ENCODE peak calls at places on chromosomes 1 and 21, in nine cellular contexts. R, C, A, J, L, B, N, D and V are unnamed samples.

GRCh38 chr1:117655220-117655577 is 49.4 kb downstream of the TENT5C start:
- DNase-seq in D (no peak), C (no peak), R (no peak), B (no peak), N (peak), A (no peak), L (peak), J (no peak), V (no peak)

GRCh38 chr1:55064861-55065263 is 25.5 kb downstream of the PCSK9 start:
- DNase-seq in R (peak), C (no peak), J (no peak), N (peak), D (no peak), B (no peak), A (no peak), L (peak), V (peak)

GRCh38 chr1:244054924-244055263 is 3.8 kb downstream of the ZBTB18 start:
- DNase-seq in A (no peak), J (no peak), R (no peak), L (no peak), D (no peak), B (no peak), N (no peak), C (no peak), V (no peak)

GRCh38 chr1:205515781-205516253 is 11.3 kb downstream of the CDK18 start:
- DNase-seq in D (no peak), N (no peak), A (no peak), C (peak), J (peak), B (no peak), R (no peak), L (no peak), V (no peak)

GRCh38 chr21:37341254-37341960 is 25.2 kb upstream of the DYRK1A start:
- DNase-seq in B (no peak), L (peak), C (peak), N (no peak), D (peak), J (no peak), A (no peak), R (peak), V (no peak)

GRCh38 chr21:17802568-17802967 is 16.6 kb downstream of the C21orf91 start:
- DNase-seq in B (no peak), N (no peak), L (peak), R (peak), A (no peak), D (peak), J (no peak), C (no peak), V (peak)

GRCh38 chr1:70024272-70024671 is 181.1 kb downstream of the LRRC40 start:
- DNase-seq in B (no peak), L (no peak), C (no peak), A (no peak), R (no peak), J (no peak), D (no peak), N (no peak), V (no peak)

GRCh38 chr1:113858418-113858817 is 13.1 kb downstream of the PTPN22 start:
- DNase-seq in C (no peak), R (no peak), L (no peak), J (no peak), A (no peak), B (no peak), D (no peak), N (no peak), V (no peak)

GRCh38 chr21:37153935-37154350 is 80.9 kb downstream of the TTC3 start:
- DNase-seq in L (no peak), R (peak), A (no peak), B (no peak), C (no peak), D (no peak), J (peak), N (peak), V (no peak)

GRCh38 chr1:86788300-86789206 is 84.2 kb downstream of the SH3GLB1 start:
- DNase-seq in L (peak), N (no peak), B (no peak), C (no peak), R (peak), A (peak), J (no peak), D (no peak), V (peak)

GRCh38 chr1:164608651-164609057 is 49.7 kb downstream of the PBX1 start:
- DNase-seq in L (peak), C (no peak), B (no peak), D (no peak), J (no peak), A (no peak), N (no peak), R (no peak), V (no peak)

GRCh38 chr1:32869844-32870614 is 683 bp downstream of the FNDC5 start:
- DNase-seq in N (no peak), D (no peak), A (no peak), J (peak), B (no peak), L (no peak), C (no peak), R (no peak), V (no peak)

GRCh38 chr1:183226963-183227362 is 40.9 kb downstream of the LAMC2 start:
- DNase-seq in A (no peak), L (no peak), J (no peak), N (no peak), C (no peak), D (no peak), B (no peak), R (peak), V (no peak)

GRCh38 chr1:232853994-232854532 is 48.8 kb downstream of the MAP10 start:
- DNase-seq in L (peak), A (no peak), D (peak), J (no peak), N (no peak), R (peak), B (no peak), C (no peak), V (peak)

GRCh38 chr1:30191154-30191702 is 532.2 kb downstream of the MATN1 start:
- DNase-seq in A (peak), D (peak), L (peak), N (no peak), J (no peak), C (peak), B (no peak), R (peak), V (peak)

GRCh38 chr1:152107984-152108898 is 7.0 kb downstream of the TCHH start:
- DNase-seq in J (peak), C (no peak), L (peak), N (no peak), B (no peak), D (no peak), A (no peak), R (no peak), V (no peak)

GRCh38 chr1:182527680-182528079 is 61.4 kb downstream of the RNASEL start:
- DNase-seq in D (no peak), C (no peak), N (no peak), B (no peak), L (peak), J (no peak), R (no peak), A (no peak), V (no peak)

GRCh38 chr1:109556563-109556962 is 8.1 kb downstream of the GNAI3 start:
- DNase-seq in L (no peak), J (no peak), C (no peak), N (no peak), R (no peak), D (no peak), B (no peak), A (no peak), V (no peak)

GRCh38 chr1:76939107-76939816 is 72.0 kb downstream of the ST6GALNAC5 start:
- DNase-seq in R (peak), N (no peak), D (no peak), A (no peak), B (no peak), L (peak), C (no peak), J (no peak), V (no peak)

GRCh38 chr21:45899317-45900033 is 82.1 kb upstream of the COL6A1 start:
- DNase-seq in R (no peak), B (no peak), J (no peak), N (no peak), D (no peak), C (no peak), A (no peak), L (no peak), V (no peak)

GRCh38 chr1:109391161-109391556 is 6.6 kb downstream of the SORT1 start:
- DNase-seq in B (no peak), D (no peak), L (peak), C (no peak), N (no peak), R (no peak), A (no peak), J (no peak), V (no peak)

GRCh38 chr1:174815036-174815435 is 184.7 kb upstream of the CACYBP start:
- DNase-seq in A (no peak), N (no peak), D (no peak), J (no peak), B (no peak), L (peak), C (peak), R (peak), V (peak)

GRCh38 chr1:21338568-21339401 is 48.5 kb upstream of the ECE1 start:
- DNase-seq in D (no peak), J (peak), R (no peak), L (no peak), B (no peak), C (no peak), N (peak), A (peak), V (peak)

GRCh38 chr1:31769720-31770390 is 5.7 kb upstream of the ADGRB2 start:
- DNase-seq in J (no peak), N (peak), A (no peak), R (peak), D (no peak), C (no peak), B (no peak), L (no peak), V (peak)

GRCh38 chr1:94623560-94624148 is 82.1 kb upstream of the F3 start:
- DNase-seq in B (no peak), D (no peak), N (no peak), J (no peak), A (no peak), L (peak), C (no peak), R (peak), V (no peak)

GRCh38 chr1:99565606-99566289 is 80.2 kb upstream of the PALMD start:
- DNase-seq in J (no peak), N (no peak), L (no peak), B (no peak), C (no peak), A (no peak), R (peak), D (no peak), V (no peak)

GRCh38 chr1:15212989-15213291 is 34.1 kb upstream of the FHAD1 start:
- DNase-seq in A (no peak), R (no peak), J (no peak), C (no peak), D (no peak), N (no peak), B (no peak), L (no peak), V (no peak)

GRCh38 chr1:6515771-6516170 is 24.3 kb upstream of the PLEKHG5 start:
- DNase-seq in R (peak), A (no peak), J (no peak), B (no peak), D (no peak), L (peak), C (no peak), N (no peak), V (no peak)

GRCh38 chr1:35448344-35448801 is 108.8 kb downstream of the KIAA0319L start:
- DNase-seq in D (peak), N (peak), A (peak), R (peak), C (peak), L (peak), B (no peak), J (no peak), V (no peak)

GRCh38 chr1:110896090-110896489 is 23.1 kb downstream of the CD53 start:
- DNase-seq in C (no peak), R (no peak), A (no peak), B (no peak), D (no peak), L (no peak), J (no peak), N (no peak), V (no peak)

GRCh38 chr21:46005081-46005480 is 23.5 kb downstream of the COL6A1 start:
- DNase-seq in J (peak), A (peak), R (no peak), C (no peak), B (no peak), L (no peak), D (no peak), N (no peak), V (no peak)

GRCh38 chr1:196160066-196160795 is 448.0 kb downstream of the KCNT2 start:
- DNase-seq in R (peak), C (no peak), N (no peak), A (no peak), L (peak), D (no peak), B (no peak), J (no peak), V (no peak)

GRCh38 chr1:20184481-20184900 is 1.4 kb upstream of the UBXN10 start:
- DNase-seq in R (peak), J (no peak), A (no peak), D (no peak), C (no peak), N (no peak), B (no peak), L (no peak), V (no peak)

GRCh38 chr1:153987621-153988020 is 1.5 kb upstream of the RAB13 start:
- DNase-seq in L (no peak), A (no peak), B (no peak), N (no peak), C (no peak), D (no peak), J (no peak), R (no peak), V (no peak)

GRCh38 chr1:152160553-152160952 is 1.5 kb upstream of the RPTN start:
- DNase-seq in N (no peak), J (no peak), C (no peak), R (no peak), D (no peak), L (no peak), B (no peak), A (no peak), V (no peak)

GRCh38 chr1:30101477-30102227 is 621.7 kb downstream of the MATN1 start:
- DNase-seq in J (no peak), A (no peak), L (no peak), B (no peak), C (no peak), R (no peak), D (no peak), N (no peak), V (no peak)

GRCh38 chr1:99481391-99481996 is 164.4 kb upstream of the PALMD start:
- DNase-seq in R (peak), D (no peak), L (peak), N (no peak), A (peak), B (peak), J (peak), C (no peak), V (peak)

GRCh38 chr1:173954179-173954578 is 37.1 kb upstream of the SERPINC1 start:
- DNase-seq in R (peak), N (no peak), J (no peak), D (no peak), B (no peak), A (no peak), C (no peak), L (peak), V (no peak)

GRCh38 chr1:146039844-146040194 is 18.3 kb upstream of the HJV start:
- DNase-seq in J (no peak), B (no peak), A (no peak), L (peak), C (no peak), R (no peak), D (no peak), N (no peak), V (no peak)